ENCODE peak calls at places on chromosomes 12 and 14, in four cellular contexts. D is HepG2, Z is GM12878, A is H1. T is an unnamed sample.

GRCh38 chr14:27025648-27026047 is 427.8 kb upstream of the NOVA1 start:
- DNase-seq in A (no peak), D (no peak), Z (no peak), T (no peak)

GRCh38 chr14:73008501-73008900 is 18.4 kb downstream of the ZFYVE1 start:
- DNase-seq in Z (no peak), D (no peak), A (no peak), T (no peak)

GRCh38 chr14:30240685-30241084 is 313.0 kb upstream of the PRKD1 start:
- DNase-seq in A (no peak), Z (no peak), D (no peak), T (no peak)

GRCh38 chr14:90140956-90141316 is 79.1 kb downstream of the KCNK13 start:
- DNase-seq in A (no peak), Z (no peak), D (no peak), T (no peak)

GRCh38 chr12:76591461-76591860 is 31.9 kb upstream of the OSBPL8 start:
- DNase-seq in D (no peak), Z (no peak), A (no peak), T (no peak)

GRCh38 chr12:19681007-19681406 is 241.7 kb downstream of the AEBP2 start:
- DNase-seq in A (no peak), Z (no peak), D (no peak), T (no peak)

GRCh38 chr14:84857571-84857970 is 672.4 kb upstream of the FLRT2 start:
- DNase-seq in A (no peak), D (no peak), Z (no peak), T (no peak)

GRCh38 chr12:117579939-117580717 is 218.7 kb upstream of the NOS1 start:
- DNase-seq in D (no peak), A (no peak), Z (no peak), T (no peak)

GRCh38 chr12:109255377-109255776 is 53.7 kb downstream of the FOXN4 start:
- DNase-seq in A (no peak), Z (no peak), D (peak), T (peak)

GRCh38 chr14:86722612-86723253 is 1192.8 kb downstream of the FLRT2 start:
- DNase-seq in D (peak), A (no peak), Z (no peak), T (no peak)

GRCh38 chr12:56029166-56029519 is 8.3 kb downstream of the IKZF4 start:
- DNase-seq in A (no peak), Z (no peak), D (no peak), T (no peak)

GRCh38 chr14:89337912-89338311 is 79.1 kb downstream of the FOXN3 start:
- DNase-seq in Z (no peak), A (no peak), D (no peak), T (no peak)

GRCh38 chr12:42730286-42730685 is 140.7 kb upstream of the PRICKLE1 start:
- DNase-seq in D (no peak), A (no peak), Z (no peak), T (no peak)

GRCh38 chr12:108381793-108382436 is 42.8 kb upstream of the CMKLR1 start:
- DNase-seq in D (no peak), Z (no peak), A (peak), T (peak)

GRCh38 chr12:98814254-98814653 is 169.2 kb downstream of the APAF1 start:
- DNase-seq in D (no peak), Z (no peak), A (no peak), T (no peak)

GRCh38 chr14:102568115-102568614 is 24.3 kb upstream of the RCOR1 start:
- DNase-seq in Z (no peak), D (peak), A (no peak), T (no peak)

GRCh38 chr12:79685068-79685467 is 5.7 kb downstream of the PAWR start:
- DNase-seq in Z (no peak), D (peak), A (no peak), T (no peak)

GRCh38 chr12:59403259-59403932 is 192.4 kb upstream of the SLC16A7 start:
- DNase-seq in A (no peak), Z (no peak), D (peak), T (peak)

GRCh38 chr12:109191621-109192250 is 75.3 kb downstream of the ACACB start:
- DNase-seq in Z (no peak), D (no peak), A (no peak), T (no peak)

GRCh38 chr12:55681142-55682077 is 26.3 kb downstream of the ITGA7 start:
- DNase-seq in D (peak), Z (no peak), A (peak), T (peak)

GRCh38 chr14:90496379-90496778 is 99.5 kb downstream of the CALM1 start:
- DNase-seq in D (no peak), A (peak), Z (no peak), T (no peak)

GRCh38 chr14:95817271-95817670 is 59.4 kb upstream of the TUNAR start:
- DNase-seq in D (no peak), A (peak), Z (no peak), T (no peak)

GRCh38 chr12:14260011-14260993 is 105.2 kb upstream of the ATF7IP start:
- DNase-seq in A (peak), D (peak), Z (no peak), T (peak)

GRCh38 chr12:128791395-128792322 is 32.1 kb downstream of the SLC15A4 start:
- DNase-seq in D (no peak), Z (no peak), A (no peak), T (no peak)

GRCh38 chr14:64410084-64410774 is 22.1 kb downstream of the MTHFD1 start:
- DNase-seq in A (no peak), D (peak), Z (no peak), T (peak)

GRCh38 chr12:53532026-53532425 is 24.7 kb upstream of the NPFF start:
- DNase-seq in Z (no peak), D (no peak), A (no peak), T (no peak)

GRCh38 chr14:22513066-22513812 is 75.8 kb downstream of the DAD1 start:
- DNase-seq in A (no peak), Z (no peak), D (no peak), T (no peak)

GRCh38 chr14:22518073-22518472 is 71.0 kb downstream of the DAD1 start:
- DNase-seq in D (no peak), A (no peak), Z (no peak), T (peak)

GRCh38 chr14:22517117-22517720 is 71.8 kb downstream of the DAD1 start:
- DNase-seq in A (no peak), Z (no peak), D (no peak), T (no peak)

GRCh38 chr14:22512106-22512814 is 76.8 kb downstream of the DAD1 start:
- DNase-seq in A (no peak), D (no peak), Z (no peak), T (no peak)

GRCh38 chr14:22515961-22516360 is 73.1 kb downstream of the DAD1 start:
- DNase-seq in A (no peak), Z (no peak), D (no peak), T (no peak)
- H3K4me3 ChIP-seq in A (no peak), Z (peak), D (no peak), T (no peak)

GRCh38 chr14:98270201-98270600 is 1001.8 kb downstream of the BCL11B start:
- DNase-seq in A (no peak), Z (no peak), D (no peak), T (no peak)
- TF ChIP-seq SUZ12 in A (no peak), Z (no peak), D (no peak), T (no peak)

GRCh38 chr14:92960706-92961566 is 38.0 kb downstream of the CHGA start:
- DNase-seq in Z (no peak), D (no peak), A (no peak), T (no peak)

GRCh38 chr14:92958373-92959188 is 35.6 kb downstream of the CHGA start:
- DNase-seq in D (no peak), Z (no peak), A (no peak), T (no peak)

GRCh38 chr14:92959761-92960680 is 37.1 kb downstream of the CHGA start:
- DNase-seq in D (no peak), A (no peak), Z (no peak), T (no peak)

GRCh38 chr14:92956961-92957360 is 34.0 kb downstream of the CHGA start:
- DNase-seq in D (no peak), Z (no peak), A (no peak), T (no peak)

GRCh38 chr14:92959189-92959531 is 36.2 kb downstream of the CHGA start:
- DNase-seq in Z (no peak), D (no peak), A (no peak), T (no peak)
- H3K4me3 ChIP-seq in Z (no peak), D (no peak), A (no peak), T (no peak)

GRCh38 chr12:46296822-46297221 is 28.0 kb upstream of the SLC38A1 start:
- DNase-seq in Z (no peak), D (no peak), A (no peak), T (no peak)

DNA sequence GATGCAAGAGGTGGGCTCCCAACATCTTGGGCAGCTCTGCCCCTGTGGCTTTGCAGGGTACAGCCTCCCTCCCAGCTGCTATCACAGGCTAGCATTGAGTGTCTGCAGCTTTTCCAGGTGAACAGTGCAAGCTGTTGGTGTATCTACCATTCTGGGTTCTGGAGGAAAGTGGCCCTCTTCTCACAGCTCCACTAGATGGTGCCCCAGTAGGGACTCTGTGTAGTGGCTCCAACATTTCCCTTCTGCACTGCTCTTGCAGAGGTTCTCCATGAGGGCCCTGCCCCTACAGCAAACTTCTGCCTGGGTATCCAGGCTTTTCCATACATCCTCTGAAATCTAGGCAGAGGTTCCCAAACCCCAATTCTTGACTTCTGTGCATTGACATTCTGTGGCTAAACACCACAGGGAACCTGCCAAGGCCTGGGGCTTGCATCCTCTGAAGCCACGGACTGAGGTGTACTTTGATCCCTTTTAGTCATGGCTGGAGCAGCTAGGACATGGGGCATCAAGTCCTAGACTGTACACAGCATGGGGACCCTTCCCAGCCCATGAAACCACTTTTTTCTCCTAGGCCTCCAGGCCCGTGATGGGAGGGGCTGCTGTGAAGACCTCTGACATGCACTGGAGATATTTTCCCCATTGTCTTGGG is 24.0 kb upstream of the SLC38A1 start:
- DNase-seq in Z (no peak), D (peak), A (no peak), T (no peak)
- TF ChIP-seq SUZ12 in Z (no peak), D (no peak), A (no peak), T (no peak)

GRCh38 chr14:104479901-104480300 is 99.7 kb upstream of the C14orf180 start:
- DNase-seq in A (peak), D (no peak), Z (no peak), T (no peak)
- H3K4me3 ChIP-seq in A (no peak), D (no peak), Z (no peak), T (no peak)

DNA sequence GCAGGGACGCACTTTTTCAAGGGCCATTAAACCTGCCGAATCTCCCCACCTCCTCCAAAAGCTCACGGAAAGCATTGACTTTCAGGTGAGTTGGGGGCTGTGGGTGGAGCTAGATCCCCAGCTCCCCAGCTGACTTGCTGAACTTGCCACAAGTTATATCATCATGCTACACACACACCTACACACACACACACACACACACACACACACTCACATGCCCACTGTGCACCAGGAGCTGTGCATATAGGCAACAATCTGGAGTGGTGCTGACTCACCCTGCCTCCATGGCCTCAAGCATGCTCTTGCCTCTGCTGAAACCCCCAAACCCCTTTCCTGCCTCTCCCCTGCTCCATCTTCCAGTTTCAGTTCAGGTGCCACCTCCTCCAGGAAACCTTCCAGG is 26.1 kb downstream of the SERPINA3 start:
- DNase-seq in Z (no peak), A (no peak), D (no peak), T (no peak)
- TF ChIP-seq SUZ12 in Z (no peak), A (no peak), D (no peak), T (no peak)

GRCh38 chr14:71729581-71729980 is 202.6 kb upstream of the RGS6 start:
- DNase-seq in Z (no peak), A (no peak), D (no peak), T (no peak)

GRCh38 chr14:71728386-71728785 is 203.8 kb upstream of the RGS6 start:
- DNase-seq in D (no peak), Z (no peak), A (no peak), T (no peak)

GRCh38 chr14:71733210-71733883 is 198.9 kb upstream of the RGS6 start:
- DNase-seq in A (no peak), D (no peak), Z (no peak), T (no peak)

GRCh38 chr14:71730471-71730870 is 201.8 kb upstream of the RGS6 start:
- DNase-seq in Z (no peak), D (no peak), A (no peak), T (no peak)

DNA sequence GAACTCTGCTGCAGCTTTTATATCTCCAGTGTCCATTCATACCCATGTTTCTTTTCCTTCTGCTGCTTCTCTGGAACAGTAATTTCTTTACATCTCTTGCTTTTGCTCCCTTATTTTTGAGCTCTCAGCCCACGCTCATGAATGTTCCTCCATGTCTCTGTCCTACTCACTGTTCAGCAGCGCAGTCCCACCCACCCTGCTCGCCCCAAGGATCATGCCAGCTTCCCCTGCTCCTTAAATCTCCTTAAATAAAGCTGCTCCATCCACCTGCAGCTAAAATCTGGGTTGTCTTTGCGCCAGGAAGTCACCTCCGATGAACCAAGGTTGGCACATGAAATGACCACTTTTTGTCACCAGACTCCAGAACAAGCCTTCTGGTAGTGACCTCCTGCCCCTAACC is 201.1 kb upstream of the RGS6 start:
- DNase-seq in D (no peak), A (no peak), Z (no peak), T (no peak)
- H3K4me3 ChIP-seq in D (no peak), A (no peak), Z (no peak), T (no peak)

GRCh38 chr14:83129503-83129902 is 1595.8 kb upstream of the SEL1L start:
- DNase-seq in D (no peak), A (no peak), Z (no peak), T (no peak)
- TF ChIP-seq SUZ12 in D (no peak), A (no peak), Z (no peak), T (no peak)

GRCh38 chr12:26830358-26830757 is 2.6 kb downstream of the ITPR2 start:
- DNase-seq in Z (no peak), A (no peak), D (no peak), T (no peak)
- H3K4me3 ChIP-seq in Z (peak), A (no peak), D (peak), T (no peak)